ENCODE peak calls at places on chromosome 7, in nine cellular contexts. One of them, this sample, is unnamed.

GRCh38 chr7:98626393-98627061 is 9.4 kb downstream of the NPTX2 start:
- DNase-seq in uterus: no peak
- DNase-seq in small intestine: no peak
- DNase-seq in glomerular endothelial cell: no peak
- DNase-seq in stimulated activated CD4-positive, alpha-beta T cell treated with anti-CD3 and anti-CD28 coated beads, Interleukin-4, amount 100 ng/mL, for 24 hours: no peak
- DNase-seq in Caki2: no peak
- DNase-seq in activated naive CD4-positive, alpha-beta T cell treated with Interleukin-2 at 50 U/mL for 16 hours: no peak
- DNase-seq in activated CD8-positive, alpha-beta T cell treated with anti-CD3 and anti-CD28 coated beads for 36 hours: no peak
- DNase-seq in NCI-H446 treated with DMSO at 0.1 percent for 48 hours: no peak
- DNase-seq in this sample: peak

GRCh38 chr7:107689553-107689952 is 28.9 kb downstream of the SLC26A4 start:
- DNase-seq in NCI-H446 treated with DMSO at 0.1 percent for 48 hours: no peak
- DNase-seq in stimulated activated CD4-positive, alpha-beta T cell treated with anti-CD3 and anti-CD28 coated beads, Interleukin-4, amount 100 ng/mL, for 24 hours: no peak
- DNase-seq in activated naive CD4-positive, alpha-beta T cell treated with Interleukin-2 at 50 U/mL for 16 hours: no peak
- DNase-seq in glomerular endothelial cell: no peak
- DNase-seq in uterus: no peak
- DNase-seq in activated CD8-positive, alpha-beta T cell treated with anti-CD3 and anti-CD28 coated beads for 36 hours: no peak
- DNase-seq in Caki2: no peak
- DNase-seq in small intestine: no peak
- DNase-seq in this sample: no peak

GRCh38 chr7:11458736-11459483 is 373.1 kb downstream of the THSD7A start:
- DNase-seq in glomerular endothelial cell: peak
- DNase-seq in stimulated activated CD4-positive, alpha-beta T cell treated with anti-CD3 and anti-CD28 coated beads, Interleukin-4, amount 100 ng/mL, for 24 hours: no peak
- DNase-seq in activated CD8-positive, alpha-beta T cell treated with anti-CD3 and anti-CD28 coated beads for 36 hours: no peak
- DNase-seq in uterus: no peak
- DNase-seq in activated naive CD4-positive, alpha-beta T cell treated with Interleukin-2 at 50 U/mL for 16 hours: no peak
- DNase-seq in Caki2: peak
- DNase-seq in NCI-H446 treated with DMSO at 0.1 percent for 48 hours: peak
- DNase-seq in small intestine: no peak
- DNase-seq in this sample: peak

GRCh38 chr7:143487566-143487965 is 9.9 kb downstream of the TAS2R41 start:
- DNase-seq in stimulated activated CD4-positive, alpha-beta T cell treated with anti-CD3 and anti-CD28 coated beads, Interleukin-4, amount 100 ng/mL, for 24 hours: no peak
- DNase-seq in activated CD8-positive, alpha-beta T cell treated with anti-CD3 and anti-CD28 coated beads for 36 hours: peak
- DNase-seq in activated naive CD4-positive, alpha-beta T cell treated with Interleukin-2 at 50 U/mL for 16 hours: no peak
- DNase-seq in NCI-H446 treated with DMSO at 0.1 percent for 48 hours: no peak
- DNase-seq in small intestine: peak
- DNase-seq in Caki2: no peak
- DNase-seq in uterus: no peak
- DNase-seq in glomerular endothelial cell: no peak
- DNase-seq in this sample: no peak

GRCh38 chr7:64849924-64850499 is 53.1 kb upstream of the ZNF273 start:
- DNase-seq in activated naive CD4-positive, alpha-beta T cell treated with Interleukin-2 at 50 U/mL for 16 hours: no peak
- DNase-seq in stimulated activated CD4-positive, alpha-beta T cell treated with anti-CD3 and anti-CD28 coated beads, Interleukin-4, amount 100 ng/mL, for 24 hours: no peak
- DNase-seq in NCI-H446 treated with DMSO at 0.1 percent for 48 hours: no peak
- DNase-seq in activated CD8-positive, alpha-beta T cell treated with anti-CD3 and anti-CD28 coated beads for 36 hours: no peak
- DNase-seq in glomerular endothelial cell: no peak
- DNase-seq in Caki2: no peak
- DNase-seq in uterus: no peak
- DNase-seq in small intestine: no peak
- DNase-seq in this sample: no peak

GRCh38 chr7:101402081-101402779 is 39.6 kb downstream of the COL26A1 start:
- DNase-seq in NCI-H446 treated with DMSO at 0.1 percent for 48 hours: no peak
- DNase-seq in stimulated activated CD4-positive, alpha-beta T cell treated with anti-CD3 and anti-CD28 coated beads, Interleukin-4, amount 100 ng/mL, for 24 hours: no peak
- DNase-seq in small intestine: no peak
- DNase-seq in uterus: no peak
- DNase-seq in activated naive CD4-positive, alpha-beta T cell treated with Interleukin-2 at 50 U/mL for 16 hours: no peak
- DNase-seq in Caki2: peak
- DNase-seq in activated CD8-positive, alpha-beta T cell treated with anti-CD3 and anti-CD28 coated beads for 36 hours: no peak
- DNase-seq in glomerular endothelial cell: no peak
- DNase-seq in this sample: no peak

GRCh38 chr7:124033093-124033806 is 383 bp upstream of the TMEM229A start:
- DNase-seq in stimulated activated CD4-positive, alpha-beta T cell treated with anti-CD3 and anti-CD28 coated beads, Interleukin-4, amount 100 ng/mL, for 24 hours: no peak
- DNase-seq in small intestine: no peak
- DNase-seq in glomerular endothelial cell: no peak
- DNase-seq in NCI-H446 treated with DMSO at 0.1 percent for 48 hours: no peak
- DNase-seq in Caki2: no peak
- DNase-seq in activated CD8-positive, alpha-beta T cell treated with anti-CD3 and anti-CD28 coated beads for 36 hours: no peak
- DNase-seq in uterus: peak
- DNase-seq in activated naive CD4-positive, alpha-beta T cell treated with Interleukin-2 at 50 U/mL for 16 hours: no peak
- DNase-seq in this sample: no peak

GRCh38 chr7:148620749-148621372 is 30.3 kb downstream of the C7orf33 start:
- DNase-seq in NCI-H446 treated with DMSO at 0.1 percent for 48 hours: no peak
- DNase-seq in glomerular endothelial cell: no peak
- DNase-seq in small intestine: peak
- DNase-seq in uterus: no peak
- DNase-seq in activated naive CD4-positive, alpha-beta T cell treated with Interleukin-2 at 50 U/mL for 16 hours: no peak
- DNase-seq in stimulated activated CD4-positive, alpha-beta T cell treated with anti-CD3 and anti-CD28 coated beads, Interleukin-4, amount 100 ng/mL, for 24 hours: no peak
- DNase-seq in activated CD8-positive, alpha-beta T cell treated with anti-CD3 and anti-CD28 coated beads for 36 hours: peak
- DNase-seq in Caki2: peak
- DNase-seq in this sample: no peak

GRCh38 chr7:90896458-90896857 is 300.3 kb downstream of the CDK14 start:
- DNase-seq in NCI-H446 treated with DMSO at 0.1 percent for 48 hours: no peak
- DNase-seq in small intestine: no peak
- DNase-seq in activated naive CD4-positive, alpha-beta T cell treated with Interleukin-2 at 50 U/mL for 16 hours: no peak
- DNase-seq in uterus: no peak
- DNase-seq in glomerular endothelial cell: no peak
- DNase-seq in stimulated activated CD4-positive, alpha-beta T cell treated with anti-CD3 and anti-CD28 coated beads, Interleukin-4, amount 100 ng/mL, for 24 hours: no peak
- DNase-seq in Caki2: no peak
- DNase-seq in activated CD8-positive, alpha-beta T cell treated with anti-CD3 and anti-CD28 coated beads for 36 hours: no peak
- DNase-seq in this sample: no peak

GRCh38 chr7:48424731-48425130 is 253.5 kb downstream of the ABCA13 start:
- DNase-seq in glomerular endothelial cell: no peak
- DNase-seq in small intestine: peak
- DNase-seq in uterus: no peak
- DNase-seq in activated CD8-positive, alpha-beta T cell treated with anti-CD3 and anti-CD28 coated beads for 36 hours: peak
- DNase-seq in activated naive CD4-positive, alpha-beta T cell treated with Interleukin-2 at 50 U/mL for 16 hours: no peak
- DNase-seq in Caki2: peak
- DNase-seq in stimulated activated CD4-positive, alpha-beta T cell treated with anti-CD3 and anti-CD28 coated beads, Interleukin-4, amount 100 ng/mL, for 24 hours: no peak
- DNase-seq in NCI-H446 treated with DMSO at 0.1 percent for 48 hours: peak
- DNase-seq in this sample: peak

GRCh38 chr7:66629222-66629658 is 559 bp downstream of the KCTD7 start:
- DNase-seq in small intestine: no peak
- DNase-seq in stimulated activated CD4-positive, alpha-beta T cell treated with anti-CD3 and anti-CD28 coated beads, Interleukin-4, amount 100 ng/mL, for 24 hours: no peak
- DNase-seq in uterus: no peak
- DNase-seq in glomerular endothelial cell: no peak
- DNase-seq in activated naive CD4-positive, alpha-beta T cell treated with Interleukin-2 at 50 U/mL for 16 hours: no peak
- DNase-seq in activated CD8-positive, alpha-beta T cell treated with anti-CD3 and anti-CD28 coated beads for 36 hours: no peak
- DNase-seq in NCI-H446 treated with DMSO at 0.1 percent for 48 hours: no peak
- DNase-seq in Caki2: no peak
- DNase-seq in this sample: no peak

GRCh38 chr7:100079024-100079560 is 2.4 kb downstream of the ZNF3 start:
- DNase-seq in activated CD8-positive, alpha-beta T cell treated with anti-CD3 and anti-CD28 coated beads for 36 hours: no peak
- DNase-seq in activated naive CD4-positive, alpha-beta T cell treated with Interleukin-2 at 50 U/mL for 16 hours: no peak
- DNase-seq in uterus: no peak
- DNase-seq in stimulated activated CD4-positive, alpha-beta T cell treated with anti-CD3 and anti-CD28 coated beads, Interleukin-4, amount 100 ng/mL, for 24 hours: no peak
- DNase-seq in Caki2: no peak
- DNase-seq in NCI-H446 treated with DMSO at 0.1 percent for 48 hours: no peak
- DNase-seq in small intestine: peak
- DNase-seq in glomerular endothelial cell: no peak
- DNase-seq in this sample: no peak

GRCh38 chr7:36058020-36058592 is 94.9 kb upstream of the EEPD1 start:
- DNase-seq in glomerular endothelial cell: no peak
- DNase-seq in Caki2: no peak
- DNase-seq in NCI-H446 treated with DMSO at 0.1 percent for 48 hours: no peak
- DNase-seq in activated naive CD4-positive, alpha-beta T cell treated with Interleukin-2 at 50 U/mL for 16 hours: no peak
- DNase-seq in small intestine: no peak
- DNase-seq in activated CD8-positive, alpha-beta T cell treated with anti-CD3 and anti-CD28 coated beads for 36 hours: no peak
- DNase-seq in stimulated activated CD4-positive, alpha-beta T cell treated with anti-CD3 and anti-CD28 coated beads, Interleukin-4, amount 100 ng/mL, for 24 hours: no peak
- DNase-seq in uterus: no peak
- DNase-seq in this sample: no peak

GRCh38 chr7:46165281-46165680 is 244.2 kb upstream of the IGFBP3 start:
- DNase-seq in small intestine: no peak
- DNase-seq in activated naive CD4-positive, alpha-beta T cell treated with Interleukin-2 at 50 U/mL for 16 hours: no peak
- DNase-seq in Caki2: no peak
- DNase-seq in glomerular endothelial cell: no peak
- DNase-seq in NCI-H446 treated with DMSO at 0.1 percent for 48 hours: no peak
- DNase-seq in activated CD8-positive, alpha-beta T cell treated with anti-CD3 and anti-CD28 coated beads for 36 hours: no peak
- DNase-seq in stimulated activated CD4-positive, alpha-beta T cell treated with anti-CD3 and anti-CD28 coated beads, Interleukin-4, amount 100 ng/mL, for 24 hours: no peak
- DNase-seq in uterus: no peak
- DNase-seq in this sample: no peak

GRCh38 chr7:151814400-151814914 is 62.5 kb downstream of the PRKAG2 start:
- DNase-seq in Caki2: no peak
- DNase-seq in stimulated activated CD4-positive, alpha-beta T cell treated with anti-CD3 and anti-CD28 coated beads, Interleukin-4, amount 100 ng/mL, for 24 hours: no peak
- DNase-seq in activated naive CD4-positive, alpha-beta T cell treated with Interleukin-2 at 50 U/mL for 16 hours: no peak
- DNase-seq in activated CD8-positive, alpha-beta T cell treated with anti-CD3 and anti-CD28 coated beads for 36 hours: no peak
- DNase-seq in NCI-H446 treated with DMSO at 0.1 percent for 48 hours: no peak
- DNase-seq in uterus: no peak
- DNase-seq in glomerular endothelial cell: no peak
- DNase-seq in small intestine: no peak
- DNase-seq in this sample: no peak

GRCh38 chr7:4268040-4268965 is 413.8 kb upstream of the FOXK1 start:
- DNase-seq in stimulated activated CD4-positive, alpha-beta T cell treated with anti-CD3 and anti-CD28 coated beads, Interleukin-4, amount 100 ng/mL, for 24 hours: no peak
- DNase-seq in NCI-H446 treated with DMSO at 0.1 percent for 48 hours: no peak
- DNase-seq in activated naive CD4-positive, alpha-beta T cell treated with Interleukin-2 at 50 U/mL for 16 hours: no peak
- DNase-seq in small intestine: no peak
- DNase-seq in Caki2: no peak
- DNase-seq in uterus: no peak
- DNase-seq in activated CD8-positive, alpha-beta T cell treated with anti-CD3 and anti-CD28 coated beads for 36 hours: no peak
- DNase-seq in glomerular endothelial cell: no peak
- DNase-seq in this sample: no peak

This sample was measured in HT-29.